ENCODE peak calls at places on chromosomes 12 and 14, in nine cellular contexts. T is IMR-90, P is ovary, A is thoracic aorta, D is cardiac muscle cell, I is Panc1, R is breast epithelium, H is endothelial cell of umbilical vein, S is Peyer's patch. M is an unnamed sample.

GRCh38 chr14:100557658-100558057 is 29.6 kb downstream of the BEGAIN start:
- DNase-seq in T (peak), P (no peak), A (no peak), D (no peak), I (no peak), R (no peak), H (no peak), S (peak), M (no peak)

GRCh38 chr12:84638811-84639368 is 273.7 kb downstream of the SLC6A15 start:
- DNase-seq in T (peak), P (no peak), A (no peak), D (no peak), I (no peak), R (no peak), H (no peak), S (no peak), M (no peak)

GRCh38 chr12:6827982-6828670 is at the start of gene P3H3:
- DNase-seq in T (peak), P (peak), A (no peak), D (peak), I (no peak), R (no peak), H (peak), S (peak), M (no peak)

GRCh38 chr12:69821441-69822204 is 3.4 kb upstream of the MYRFL start:
- DNase-seq in T (peak), P (no peak), A (no peak), D (no peak), I (peak), R (no peak), H (peak), S (no peak), M (no peak)

GRCh38 chr12:40141996-40142395 is 36.1 kb upstream of the SLC2A13 start:
- DNase-seq in T (no peak), P (no peak), A (no peak), D (no peak), I (no peak), R (no peak), H (no peak), S (no peak), M (no peak)

GRCh38 chr12:69620077-69620476 is 9.4 kb upstream of the LRRC10 start:
- DNase-seq in T (no peak), P (no peak), A (no peak), D (no peak), I (no peak), R (no peak), H (no peak), S (no peak), M (no peak)

GRCh38 chr12:54419088-54419887 is at the start of gene ITGA5:
- DNase-seq in T (peak), P (peak), A (no peak), D (peak), I (no peak), R (peak), H (peak), S (peak), M (no peak)

GRCh38 chr14:98323850-98324249 is 948.1 kb downstream of the BCL11B start:
- DNase-seq in T (no peak), P (no peak), A (no peak), D (no peak), I (no peak), R (no peak), H (no peak), S (no peak), M (no peak)

GRCh38 chr12:79634957-79635471 is 55.8 kb downstream of the PAWR start:
- DNase-seq in T (no peak), P (no peak), A (no peak), D (no peak), I (no peak), R (no peak), H (no peak), S (no peak), M (no peak)

GRCh38 chr12:92943482-92944250 is 14.6 kb upstream of the EEA1 start:
- DNase-seq in T (peak), P (no peak), A (no peak), D (no peak), I (no peak), R (no peak), H (no peak), S (no peak), M (no peak)

GRCh38 chr14:76780875-76781647 is 19.8 kb downstream of the VASH1 start:
- DNase-seq in T (peak), P (peak), A (no peak), D (no peak), I (no peak), R (peak), H (no peak), S (no peak), M (peak)

GRCh38 chr12:2642176-2642892 is 152.4 kb upstream of the FKBP4 start:
- DNase-seq in T (no peak), P (no peak), A (no peak), D (no peak), I (no peak), R (no peak), H (no peak), S (peak), M (peak)

GRCh38 chr14:61559641-61560201 is 135.6 kb upstream of the HIF1A start:
- DNase-seq in T (no peak), P (no peak), A (no peak), D (no peak), I (no peak), R (no peak), H (no peak), S (peak), M (no peak)

GRCh38 chr12:62967701-62968100 is 32.8 kb upstream of the PPM1H start:
- DNase-seq in T (no peak), P (no peak), A (no peak), D (no peak), I (no peak), R (no peak), H (no peak), S (no peak), M (no peak)

GRCh38 chr12:92827836-92828431 is 101.2 kb downstream of the EEA1 start:
- DNase-seq in T (peak), P (no peak), A (no peak), D (peak), I (peak), R (no peak), H (peak), S (peak), M (no peak)

GRCh38 chr12:27615331-27615891 is 80.8 kb upstream of the REP15 start:
- DNase-seq in T (peak), P (no peak), A (no peak), D (peak), I (no peak), R (no peak), H (no peak), S (no peak), M (no peak)

GRCh38 chr12:30067156-30067555 is 283.4 kb upstream of the TMTC1 start:
- DNase-seq in T (peak), P (no peak), A (no peak), D (no peak), I (no peak), R (no peak), H (no peak), S (no peak), M (no peak)

GRCh38 chr14:62071029-62071428 is 308.8 kb downstream of the SNAPC1 start:
- DNase-seq in T (peak), P (no peak), A (no peak), D (no peak), I (no peak), R (no peak), H (no peak), S (no peak), M (no peak)

GRCh38 chr14:31270196-31270772 is 62.7 kb upstream of the HECTD1 start:
- DNase-seq in T (no peak), P (no peak), A (no peak), D (no peak), I (no peak), R (no peak), H (no peak), S (peak), M (no peak)

GRCh38 chr12:75870878-75871277 is 160.7 kb downstream of the PHLDA1 start:
- DNase-seq in T (peak), P (no peak), A (no peak), D (no peak), I (no peak), R (no peak), H (no peak), S (no peak), M (no peak)

GRCh38 chr12:99049774-99050173 is 404.7 kb downstream of the APAF1 start:
- DNase-seq in T (no peak), P (no peak), A (no peak), D (no peak), I (no peak), R (no peak), H (no peak), S (no peak), M (no peak)

GRCh38 chr14:29896354-29896768 is 31.3 kb downstream of the PRKD1 start:
- DNase-seq in T (no peak), P (no peak), A (no peak), D (no peak), I (no peak), R (no peak), H (no peak), S (no peak), M (no peak)

GRCh38 chr14:61381589-61381988 is 60.2 kb downstream of the PRKCH start:
- DNase-seq in T (no peak), P (no peak), A (no peak), D (no peak), I (no peak), R (peak), H (no peak), S (no peak), M (no peak)

GRCh38 chr12:121237415-121237814 is 27.5 kb downstream of the P2RX4 start:
- DNase-seq in T (no peak), P (no peak), A (no peak), D (no peak), I (no peak), R (no peak), H (peak), S (no peak), M (no peak)

GRCh38 chr12:106246891-106247730 is 709 bp downstream of the CKAP4 start:
- DNase-seq in T (peak), P (peak), A (no peak), D (peak), I (no peak), R (peak), H (peak), S (peak), M (no peak)

DNA sequence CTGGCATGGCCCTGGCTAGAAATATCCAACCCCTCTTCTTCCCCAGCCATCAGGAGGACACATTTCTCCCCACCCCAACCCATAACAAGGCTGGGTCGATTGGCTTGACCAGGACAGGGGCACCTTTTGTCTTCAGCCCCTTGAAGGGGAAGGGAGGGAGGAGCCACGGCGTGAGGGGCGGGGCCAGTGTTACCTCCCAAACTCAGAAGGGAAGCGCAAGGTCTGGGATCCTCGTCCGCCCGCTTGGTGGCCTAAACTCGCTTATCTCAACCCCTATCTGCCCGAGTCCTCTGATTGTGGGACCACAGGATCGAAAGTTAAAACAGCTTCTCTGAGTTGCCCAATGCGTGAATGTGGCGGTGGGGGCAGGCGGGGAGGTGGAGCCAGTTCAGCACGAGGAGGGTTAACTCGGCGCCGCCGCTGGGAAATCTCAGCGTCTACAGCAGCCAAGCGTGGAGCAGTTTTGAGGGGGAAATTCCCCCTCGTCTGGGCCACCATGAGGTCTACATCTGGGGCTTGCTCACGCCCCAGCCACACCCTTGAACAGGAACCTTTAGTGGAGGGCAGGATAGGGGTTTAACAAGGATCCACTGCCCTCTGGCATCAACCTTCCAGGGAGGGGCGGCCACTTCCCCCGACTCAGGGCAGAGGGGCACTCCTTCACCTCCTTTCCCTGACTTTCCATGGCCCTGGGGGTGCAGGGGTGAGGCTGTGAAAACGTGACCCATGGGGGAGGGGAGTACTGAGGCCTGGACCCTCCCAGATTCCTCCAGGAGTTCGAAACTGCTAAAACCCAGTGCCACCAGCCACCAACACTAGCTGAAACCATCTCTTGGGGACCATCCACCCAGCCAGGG is 745 bp downstream of the STAT6 start:
- DNase-seq in T (peak), P (peak), A (no peak), D (peak), I (no peak), R (peak), H (peak), S (peak), M (no peak)
- TF ChIP-seq CTCF in T (no peak), P (no peak), A (no peak), D (no peak), I (no peak), R (no peak), H (no peak), S (no peak), M (no peak)

DNA sequence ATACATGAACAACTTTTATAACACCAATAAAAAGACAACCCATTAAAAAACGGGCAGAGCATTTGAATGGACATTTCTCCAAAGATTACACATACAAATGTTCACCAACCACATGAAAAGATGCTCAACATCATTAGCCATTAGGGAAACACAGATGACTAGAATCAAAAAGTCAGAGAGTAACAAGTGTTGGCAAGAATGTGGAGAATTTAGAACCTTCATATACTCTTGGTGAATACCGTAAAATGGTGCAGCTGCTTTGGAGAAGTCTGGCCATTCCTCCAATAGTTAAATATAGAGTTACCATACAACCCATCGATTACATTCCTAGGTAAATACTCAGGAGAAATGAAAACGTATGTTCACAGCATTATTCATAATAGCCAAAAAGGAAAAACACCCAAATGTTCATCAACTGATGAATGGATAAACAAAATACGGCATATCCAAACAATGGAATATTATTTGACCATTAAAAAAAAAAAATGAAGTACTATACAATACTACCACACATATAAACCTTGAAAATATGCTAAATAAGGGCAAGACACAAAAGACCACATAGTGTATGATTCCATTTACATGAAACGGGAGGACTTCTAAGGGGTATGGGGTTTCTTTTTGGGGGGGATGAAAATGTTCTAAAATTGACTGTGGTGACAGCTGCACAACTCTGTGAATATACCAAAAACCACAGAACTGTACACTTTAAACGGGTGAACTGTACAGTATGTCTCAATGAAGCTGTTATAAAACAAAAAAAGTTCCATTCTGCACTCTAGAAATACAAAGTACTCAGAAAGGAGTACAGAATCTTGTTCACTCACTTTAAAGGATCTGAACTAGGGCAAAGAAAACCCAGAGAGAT is 3.2 kb downstream of the CORO1C start:
- DNase-seq in T (no peak), P (no peak), A (no peak), D (no peak), I (no peak), R (no peak), H (no peak), S (no peak), M (no peak)
- H3K4me3 ChIP-seq in T (peak), P (no peak), A (peak), D (no peak), I (no peak), R (no peak), H (no peak), S (no peak), M (no peak)

GRCh38 chr12:53064613-53065415 is 14.4 kb downstream of the SPRYD3 start:
- DNase-seq in T (no peak), P (peak), A (no peak), D (no peak), I (no peak), R (no peak), H (no peak), S (no peak), M (no peak)
- H3K27ac ChIP-seq in T (peak), P (peak), A (peak), D (no peak), I (no peak), R (peak), H (no peak), S (peak), M (peak)

DNA sequence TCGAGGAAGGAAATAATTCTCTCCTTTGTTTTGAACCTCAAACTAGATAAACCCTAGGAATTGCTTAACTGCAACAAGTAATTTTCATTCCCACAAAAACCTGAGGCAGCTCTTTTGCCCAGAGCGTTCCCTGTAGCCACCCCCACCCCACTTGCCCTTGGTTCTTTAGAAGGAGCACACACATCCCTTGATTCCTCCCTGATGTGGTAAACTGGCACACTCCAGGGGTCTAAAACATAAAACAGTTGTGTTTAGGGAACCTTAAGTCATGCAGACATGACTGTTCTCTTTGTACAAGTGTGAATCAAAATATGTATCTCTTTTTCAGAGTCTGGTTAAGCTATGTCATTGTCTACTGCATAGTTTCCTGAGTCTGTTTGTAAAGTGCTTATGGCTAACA is 14.0 kb downstream of the MAPK1IP1L start:
- DNase-seq in T (no peak), P (no peak), A (no peak), D (no peak), I (no peak), R (peak), H (no peak), S (no peak), M (no peak)
- TF ChIP-seq CTCF in T (no peak), P (no peak), A (no peak), D (no peak), I (no peak), R (no peak), H (no peak), S (no peak), M (no peak)

DNA sequence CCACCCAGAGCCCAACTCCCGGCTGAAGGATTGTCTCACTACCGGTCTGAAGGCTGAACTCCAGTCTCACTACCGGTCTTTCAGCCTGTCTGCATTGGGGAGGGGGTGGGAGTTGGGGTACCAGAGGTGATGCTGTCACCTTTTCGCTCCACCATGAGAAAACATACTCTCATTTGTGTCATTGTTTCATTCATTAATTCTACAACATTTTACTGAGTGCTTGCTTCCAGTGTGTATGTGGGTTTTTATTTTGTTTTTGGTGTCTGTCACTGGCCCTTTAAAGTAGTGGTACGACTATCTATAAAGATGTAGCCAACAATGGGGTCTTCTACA is 524 bp upstream of the CDK4 start:
- DNase-seq in T (no peak), P (no peak), A (no peak), D (no peak), I (no peak), R (no peak), H (no peak), S (no peak), M (no peak)
- H3K4me3 ChIP-seq in T (peak), P (peak), A (peak), D (peak), I (peak), R (peak), H (no peak), S (peak), M (peak)

GRCh38 chr14:102235275-102235897 is 69.6 kb downstream of the MOK start:
- DNase-seq in T (peak), P (peak), A (peak), D (peak), I (peak), R (peak), H (peak), S (peak), M (no peak)

GRCh38 chr14:102234331-102235264 is 70.4 kb downstream of the MOK start:
- DNase-seq in T (no peak), P (no peak), A (no peak), D (no peak), I (no peak), R (no peak), H (no peak), S (no peak), M (no peak)

GRCh38 chr14:102232348-102232625 is 72.7 kb downstream of the MOK start:
- DNase-seq in T (no peak), P (no peak), A (no peak), D (no peak), I (no peak), R (no peak), H (no peak), S (no peak), M (no peak)

GRCh38 chr14:102231476-102232347 is 73.3 kb downstream of the MOK start:
- DNase-seq in T (no peak), P (no peak), A (no peak), D (no peak), I (no peak), R (no peak), H (no peak), S (no peak), M (no peak)

GRCh38 chr14:102233081-102233480 is 71.9 kb downstream of the MOK start:
- DNase-seq in T (no peak), P (no peak), A (no peak), D (no peak), I (no peak), R (no peak), H (no peak), S (no peak), M (no peak)
- H3K27ac ChIP-seq in T (no peak), P (no peak), A (no peak), D (no peak), I (no peak), R (no peak), H (no peak), S (no peak), M (no peak)

DNA sequence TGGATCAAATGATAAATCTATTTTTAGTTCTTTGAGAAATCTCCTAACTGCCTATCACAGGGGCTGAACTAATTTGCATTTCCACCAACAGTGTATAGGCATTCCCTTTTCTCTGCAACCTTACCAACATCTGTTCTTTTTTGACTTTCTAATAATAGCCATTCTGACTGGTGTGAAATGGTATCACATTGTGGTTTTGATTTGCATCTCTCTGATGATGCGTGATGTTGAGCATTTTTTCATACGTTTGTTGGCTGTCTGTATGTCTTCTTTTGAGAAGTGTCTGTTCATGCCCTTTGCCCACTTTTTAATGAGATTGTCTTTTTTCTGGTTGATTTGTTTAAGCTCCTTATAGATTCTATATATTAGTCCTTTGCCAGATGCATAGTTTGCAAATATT is 67.1 kb downstream of the IFNG-AS1 start:
- DNase-seq in T (no peak), P (no peak), A (no peak), D (no peak), I (no peak), R (no peak), H (no peak), S (no peak), M (no peak)
- TF ChIP-seq CTCF in T (no peak), P (no peak), A (no peak), D (no peak), I (no peak), R (no peak), H (no peak), S (no peak), M (no peak)

GRCh38 chr14:74888164-74889158 is 6.7 kb downstream of the DLST start:
- DNase-seq in T (no peak), P (no peak), A (no peak), D (no peak), I (no peak), R (no peak), H (no peak), S (no peak), M (no peak)
- H3K4me3 ChIP-seq in T (no peak), P (no peak), A (no peak), D (no peak), I (no peak), R (no peak), H (no peak), S (no peak), M (no peak)

GRCh38 chr12:53268637-53269562 is 801 bp downstream of the ESPL1 start:
- DNase-seq in T (no peak), P (no peak), A (no peak), D (no peak), I (no peak), R (no peak), H (no peak), S (no peak), M (no peak)
- H3K27ac ChIP-seq in T (peak), P (no peak), A (no peak), D (no peak), I (peak), R (no peak), H (no peak), S (no peak), M (no peak)

M was measured in dorsolateral prefrontal cortex.